ENCODE peak calls at places on chromosome 12, in seven cellular contexts. One of them, this sample, is unnamed. For H3K4me1, the result is how much of the 10 kb centered on the place peaks cover.

GRCh38 chr12:56591111-56591510 is 39.0 kb downstream of the BAZ2A start:
- DNase-seq in BE2C: no peak
- DNase-seq in A673: peak
- DNase-seq in body of pancreas: no peak
- DNase-seq in adrenal gland: no peak
- DNase-seq in Panc1: no peak
- DNase-seq in tibial artery: no peak
- DNase-seq in this sample: no peak

GRCh38 chr12:128971802-128972201 is 118.5 kb downstream of the GLT1D1 start:
- DNase-seq in tibial artery: no peak
- DNase-seq in BE2C: no peak
- DNase-seq in adrenal gland: no peak
- DNase-seq in body of pancreas: no peak
- DNase-seq in Panc1: no peak
- DNase-seq in A673: peak
- DNase-seq in this sample: no peak

GRCh38 chr12:76236640-76237039 is 111.6 kb downstream of the BBS10 start:
- DNase-seq in tibial artery: no peak
- DNase-seq in adrenal gland: no peak
- DNase-seq in A673: no peak
- DNase-seq in body of pancreas: no peak
- DNase-seq in BE2C: no peak
- DNase-seq in Panc1: peak
- DNase-seq in this sample: no peak

GRCh38 chr12:108826807-108827721 is 30.3 kb downstream of the SSH1 start:
- DNase-seq in A673: no peak
- DNase-seq in BE2C: peak
- DNase-seq in tibial artery: no peak
- DNase-seq in adrenal gland: no peak
- DNase-seq in body of pancreas: no peak
- DNase-seq in Panc1: no peak
- DNase-seq in this sample: no peak

GRCh38 chr12:68428724-68429580 is 96.8 kb upstream of the MDM1 start:
- DNase-seq in body of pancreas: no peak
- DNase-seq in adrenal gland: no peak
- DNase-seq in A673: no peak
- DNase-seq in BE2C: no peak
- DNase-seq in Panc1: no peak
- DNase-seq in tibial artery: no peak
- DNase-seq in this sample: no peak

GRCh38 chr12:42196728-42197603 is 41.1 kb downstream of the YAF2 start:
- DNase-seq in adrenal gland: no peak
- DNase-seq in A673: no peak
- DNase-seq in Panc1: no peak
- DNase-seq in tibial artery: no peak
- DNase-seq in BE2C: no peak
- DNase-seq in body of pancreas: no peak
- DNase-seq in this sample: no peak

GRCh38 chr12:114678718-114679117 is 5.3 kb downstream of the TBX3 start:
- DNase-seq in BE2C: no peak
- DNase-seq in tibial artery: no peak
- DNase-seq in body of pancreas: no peak
- DNase-seq in A673: no peak
- DNase-seq in adrenal gland: peak
- DNase-seq in Panc1: no peak
- DNase-seq in this sample: no peak

GRCh38 chr12:13383379-13383778 is 186.9 kb downstream of the EMP1 start:
- DNase-seq in A673: no peak
- DNase-seq in Panc1: no peak
- DNase-seq in adrenal gland: no peak
- DNase-seq in BE2C: no peak
- DNase-seq in tibial artery: no peak
- DNase-seq in body of pancreas: no peak
- DNase-seq in this sample: no peak

GRCh38 chr12:92619730-92620684 is 82.8 kb upstream of the PLEKHG7 start:
- DNase-seq in adrenal gland: no peak
- DNase-seq in Panc1: no peak
- DNase-seq in body of pancreas: no peak
- DNase-seq in BE2C: no peak
- DNase-seq in tibial artery: no peak
- DNase-seq in A673: no peak
- DNase-seq in this sample: no peak

GRCh38 chr12:9115731-9116689 is at the start of gene A2M:
- DNase-seq in body of pancreas: no peak
- DNase-seq in tibial artery: no peak
- DNase-seq in A673: peak
- DNase-seq in BE2C: no peak
- DNase-seq in Panc1: no peak
- DNase-seq in adrenal gland: peak
- DNase-seq in this sample: no peak

GRCh38 chr12:99658950-99659349 is 11.4 kb downstream of the GARIN6 start:
- DNase-seq in A673: peak
- DNase-seq in Panc1: no peak
- DNase-seq in body of pancreas: no peak
- DNase-seq in BE2C: no peak
- DNase-seq in adrenal gland: no peak
- DNase-seq in tibial artery: no peak
- DNase-seq in this sample: no peak

GRCh38 chr12:51247523-51248206 is 9.0 kb downstream of the DAZAP2 start:
- DNase-seq in A673: peak
- DNase-seq in Panc1: no peak
- DNase-seq in adrenal gland: no peak
- DNase-seq in body of pancreas: no peak
- DNase-seq in BE2C: no peak
- DNase-seq in tibial artery: no peak
- DNase-seq in this sample: no peak

GRCh38 chr12:64088431-64089349 is 133.4 kb downstream of the KICS2 start:
- DNase-seq in tibial artery: peak
- DNase-seq in adrenal gland: peak
- DNase-seq in A673: peak
- DNase-seq in Panc1: peak
- DNase-seq in BE2C: peak
- DNase-seq in body of pancreas: peak
- DNase-seq in this sample: no peak

GRCh38 chr12:84676787-84677186 is 235.8 kb downstream of the SLC6A15 start:
- DNase-seq in A673: no peak
- DNase-seq in tibial artery: no peak
- DNase-seq in body of pancreas: no peak
- DNase-seq in Panc1: no peak
- DNase-seq in BE2C: no peak
- DNase-seq in adrenal gland: no peak
- DNase-seq in this sample: no peak

GRCh38 chr12:89181271-89181920 is 170.9 kb downstream of the DUSP6 start:
- DNase-seq in adrenal gland: no peak
- DNase-seq in A673: no peak
- DNase-seq in tibial artery: no peak
- DNase-seq in body of pancreas: no peak
- DNase-seq in BE2C: no peak
- DNase-seq in Panc1: no peak
- DNase-seq in this sample: no peak

GRCh38 chr12:49983892-49984291 is 11.1 kb downstream of the AQP6 start:
- DNase-seq in adrenal gland: no peak
- DNase-seq in A673: peak
- DNase-seq in BE2C: peak
- DNase-seq in body of pancreas: no peak
- DNase-seq in tibial artery: no peak
- DNase-seq in Panc1: no peak
- DNase-seq in this sample: no peak

GRCh38 chr12:94603434-94604068 is 46.8 kb downstream of the TMCC3 start:
- DNase-seq in Panc1: no peak
- DNase-seq in A673: peak
- DNase-seq in body of pancreas: peak
- DNase-seq in adrenal gland: peak
- DNase-seq in BE2C: peak
- DNase-seq in tibial artery: no peak
- DNase-seq in this sample: no peak

GRCh38 chr12:130303781-130304180 is 33.9 kb upstream of the PIWIL1 start:
- DNase-seq in tibial artery: no peak
- DNase-seq in BE2C: no peak
- DNase-seq in Panc1: no peak
- DNase-seq in adrenal gland: no peak
- DNase-seq in body of pancreas: no peak
- DNase-seq in A673: no peak
- DNase-seq in this sample: no peak

GRCh38 chr12:78421011-78421410 is 443.6 kb upstream of the SYT1 start:
- DNase-seq in A673: no peak
- DNase-seq in body of pancreas: no peak
- DNase-seq in tibial artery: no peak
- DNase-seq in adrenal gland: no peak
- DNase-seq in BE2C: no peak
- DNase-seq in Panc1: no peak
- DNase-seq in this sample: no peak

GRCh38 chr12:57454566-57455373 is at the start of gene INHBE:
- DNase-seq in adrenal gland: no peak
- DNase-seq in tibial artery: no peak
- DNase-seq in A673: peak
- DNase-seq in BE2C: no peak
- DNase-seq in Panc1: no peak
- DNase-seq in body of pancreas: no peak
- DNase-seq in this sample: no peak

GRCh38 chr12:95634622-95635621 is 83.6 kb upstream of the USP44 start:
- DNase-seq in A673: no peak
- DNase-seq in Panc1: no peak
- DNase-seq in adrenal gland: no peak
- DNase-seq in tibial artery: no peak
- DNase-seq in body of pancreas: peak
- DNase-seq in BE2C: peak
- DNase-seq in this sample: no peak

GRCh38 chr12:46364777-46365580 is 7.6 kb downstream of the SLC38A2 start:
- DNase-seq in BE2C: no peak
- DNase-seq in tibial artery: no peak
- DNase-seq in Panc1: no peak
- DNase-seq in adrenal gland: peak
- DNase-seq in A673: peak
- DNase-seq in body of pancreas: peak
- DNase-seq in this sample: no peak

GRCh38 chr12:3935078-3935477 is 61.9 kb upstream of the PARP11 start:
- DNase-seq in Panc1: no peak
- DNase-seq in body of pancreas: no peak
- DNase-seq in tibial artery: no peak
- DNase-seq in BE2C: no peak
- DNase-seq in adrenal gland: no peak
- DNase-seq in A673: no peak
- DNase-seq in this sample: no peak

GRCh38 chr12:106974525-106974924 is 12.4 kb downstream of the MTERF2 start:
- DNase-seq in body of pancreas: peak
- DNase-seq in A673: no peak
- DNase-seq in Panc1: no peak
- DNase-seq in BE2C: no peak
- DNase-seq in adrenal gland: no peak
- DNase-seq in tibial artery: no peak
- DNase-seq in this sample: no peak

GRCh38 chr12:111624540-111624939 is 25.4 kb upstream of the ATXN2 start:
- DNase-seq in A673: no peak
- DNase-seq in body of pancreas: no peak
- DNase-seq in adrenal gland: no peak
- DNase-seq in tibial artery: no peak
- DNase-seq in BE2C: no peak
- DNase-seq in Panc1: no peak
- DNase-seq in this sample: peak

GRCh38 chr12:120234643-120235368 is 30.7 kb downstream of the PXN start:
- DNase-seq in Panc1: peak
- DNase-seq in A673: peak
- DNase-seq in tibial artery: peak
- DNase-seq in adrenal gland: peak
- DNase-seq in BE2C: peak
- DNase-seq in body of pancreas: peak
- DNase-seq in this sample: peak
- H3K4me3 ChIP-seq in Panc1: no peak
- H3K4me3 ChIP-seq in A673: no peak
- H3K4me3 ChIP-seq in tibial artery: no peak
- H3K4me3 ChIP-seq in adrenal gland: no peak
- H3K4me3 ChIP-seq in BE2C: no peak
- H3K4me3 ChIP-seq in body of pancreas: no peak
- H3K4me3 ChIP-seq in this sample: no peak

DNA sequence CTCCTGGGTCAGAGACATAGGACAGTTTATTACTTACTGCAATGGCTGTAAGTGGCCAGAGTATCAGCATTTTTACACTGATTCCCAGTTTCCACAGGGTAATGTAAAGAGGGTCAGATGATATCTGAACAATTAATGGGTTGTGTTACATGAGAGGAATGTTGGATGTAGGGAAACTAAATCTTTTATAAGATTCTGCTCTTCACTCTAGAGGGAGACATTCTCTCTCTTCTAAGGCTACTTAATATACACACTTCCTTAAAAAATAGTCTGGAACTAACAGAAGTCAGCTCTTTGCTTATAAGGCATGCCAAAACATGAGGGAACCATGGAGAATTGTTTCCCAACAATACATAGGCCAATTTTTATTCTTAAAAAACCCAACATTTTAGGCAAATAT is 389.8 kb downstream of the ETNK1 start:
- DNase-seq in body of pancreas: no peak
- DNase-seq in BE2C: no peak
- DNase-seq in A673: no peak
- DNase-seq in tibial artery: no peak
- DNase-seq in adrenal gland: no peak
- DNase-seq in Panc1: no peak
- DNase-seq in this sample: no peak
- TF ChIP-seq CTCF in body of pancreas: no peak
- TF ChIP-seq CTCF in BE2C: peak
- TF ChIP-seq CTCF in A673: peak
- TF ChIP-seq CTCF in tibial artery: no peak
- TF ChIP-seq CTCF in adrenal gland: no peak
- TF ChIP-seq CTCF in Panc1: no peak
- TF ChIP-seq CTCF in this sample: no peak

DNA sequence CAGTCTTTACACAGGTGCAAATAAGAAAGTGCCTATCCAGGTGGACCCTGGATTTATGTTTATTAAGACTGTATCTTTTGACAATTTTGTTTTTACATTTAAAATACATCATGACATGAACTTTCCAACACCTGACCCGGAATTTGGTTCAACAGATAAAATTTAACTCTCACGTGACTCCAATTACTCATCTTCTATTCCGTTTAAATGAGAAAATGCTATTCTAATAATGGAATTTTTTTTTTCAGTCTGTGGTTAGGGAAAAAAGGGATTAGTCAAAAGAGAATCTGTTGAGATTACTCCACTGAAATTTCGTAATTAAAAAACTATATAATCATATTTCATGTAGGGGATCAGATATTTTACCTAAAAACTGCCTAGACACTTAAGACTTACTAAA is 11.1 kb downstream of the VPS37B start:
- DNase-seq in A673: no peak
- DNase-seq in Panc1: no peak
- DNase-seq in tibial artery: no peak
- DNase-seq in adrenal gland: no peak
- DNase-seq in BE2C: no peak
- DNase-seq in body of pancreas: no peak
- DNase-seq in this sample: no peak
- H3K4me1 ChIP-seq in A673: half or more
- H3K4me1 ChIP-seq in Panc1: half or more
- H3K4me1 ChIP-seq in tibial artery: under half
- H3K4me1 ChIP-seq in adrenal gland: half or more
- H3K4me1 ChIP-seq in BE2C: under half
- H3K4me1 ChIP-seq in body of pancreas: half or more
- H3K4me1 ChIP-seq in this sample: half or more

DNA sequence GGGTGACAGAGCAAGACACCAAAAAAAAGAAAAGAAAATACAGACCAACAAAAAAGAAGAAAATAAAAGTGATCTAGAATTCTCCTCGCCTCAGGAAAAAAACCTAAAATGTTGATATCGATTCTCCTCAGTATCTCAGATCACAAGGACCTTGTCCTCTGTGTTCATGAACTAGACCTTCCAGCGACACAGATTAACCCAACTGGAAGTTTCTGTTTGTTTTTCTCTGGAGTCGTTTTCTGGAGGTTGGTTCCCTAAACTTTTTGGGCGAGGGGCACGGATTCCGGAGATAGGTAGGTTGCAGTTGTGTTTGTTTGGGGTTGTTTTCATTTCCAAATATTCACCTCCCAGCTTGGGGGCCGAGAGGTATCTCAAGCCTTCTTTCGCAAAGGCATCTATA is 559 bp upstream of the RFC5 start:
- DNase-seq in Panc1: no peak
- DNase-seq in body of pancreas: no peak
- DNase-seq in BE2C: no peak
- DNase-seq in tibial artery: no peak
- DNase-seq in adrenal gland: no peak
- DNase-seq in A673: no peak
- DNase-seq in this sample: no peak
- H3K4me3 ChIP-seq in Panc1: peak
- H3K4me3 ChIP-seq in body of pancreas: no peak
- H3K4me3 ChIP-seq in BE2C: peak
- H3K4me3 ChIP-seq in tibial artery: peak
- H3K4me3 ChIP-seq in adrenal gland: no peak
- H3K4me3 ChIP-seq in A673: peak
- H3K4me3 ChIP-seq in this sample: peak

This sample was measured in upper lobe of right lung.